ENCODE peak calls at places on chromosome 22, in six cellular contexts. B is aorta, V is EH, X is IMR-90, A is skeletal muscle cell, J is HuH-7. G is an unnamed sample.

GRCh38 chr22:48577014-48577690 is 1250.5 kb downstream of the BRD1 start:
- DNase-seq in B (no peak), V (no peak), X (no peak), A (no peak), J (no peak), G (peak; percentile 37)

GRCh38 chr22:46363611-46364321 is 28.3 kb downstream of the TRMU start:
- DNase-seq in B (no peak), V (no peak), X (no peak), A (no peak), J (no peak), G (peak; percentile 44)

GRCh38 chr22:31106001-31106571 is 1.3 kb downstream of the SELENOM start:
- DNase-seq in B (no peak), V (peak; percentile 46), X (no peak), A (no peak), J (no peak), G (no peak)

GRCh38 chr22:17829691-17830040 is 55.4 kb upstream of the BID start:
- DNase-seq in B (no peak), V (no peak), X (peak; percentile 22), A (peak; percentile 42), J (no peak), G (no peak)

GRCh38 chr22:23075525-23076216 is 5.4 kb downstream of the GNAZ start:
- DNase-seq in B (peak; percentile 61), V (peak; percentile 14), X (no peak), A (no peak), J (peak; percentile 94), G (no peak)

GRCh38 chr22:24427500-24428164 is at the start of gene ADORA2A:
- DNase-seq in B (no peak), V (no peak), X (no peak), A (no peak), J (no peak), G (peak; percentile 76)

GRCh38 chr22:27761036-27761435 is 40.5 kb downstream of the MN1 start:
- DNase-seq in B (no peak), V (no peak), X (no peak), A (no peak), J (no peak), G (no peak)

GRCh38 chr22:24429411-24430365 is 2.3 kb downstream of the ADORA2A start:
- DNase-seq in B (peak; percentile 85), V (peak; percentile 49), X (peak; percentile 22), A (no peak), J (no peak), G (peak; percentile 19)

GRCh38 chr22:30325065-30325720 is 1.5 kb downstream of the TBC1D10A start:
- DNase-seq in B (peak; percentile 61), V (peak; percentile 93), X (peak; percentile 90), A (no peak), J (no peak), G (no peak)

GRCh38 chr22:27690596-27690995 is 111.0 kb downstream of the MN1 start:
- DNase-seq in B (no peak), V (peak; percentile 16), X (no peak), A (no peak), J (no peak), G (no peak)

GRCh38 chr22:40176921-40177737 is 596 bp upstream of the TNRC6B start:
- DNase-seq in B (peak; percentile 76), V (peak; percentile 78), X (peak; percentile 71), A (no peak), J (no peak), G (no peak)

GRCh38 chr22:17969732-17970131 is 54.6 kb downstream of the MICAL3 start:
- DNase-seq in B (no peak), V (peak; percentile 98), X (peak; percentile 99), A (peak; percentile 91), J (no peak), G (no peak)

GRCh38 chr22:45072322-45072903 is 62.6 kb upstream of the PHF21B start:
- DNase-seq in B (no peak), V (peak; percentile 72), X (peak; percentile 81), A (no peak), J (no peak), G (no peak)

GRCh38 chr22:36368359-36368983 is 19.3 kb downstream of the MYH9 start:
- DNase-seq in B (no peak), V (peak; percentile 95), X (peak; percentile 78), A (no peak), J (no peak), G (no peak)

GRCh38 chr22:20606041-20606783 is 98.8 kb downstream of the MED15 start:
- DNase-seq in B (no peak), V (peak; percentile 56), X (peak; percentile 59), A (peak; percentile 6), J (peak; percentile 88), G (peak; percentile 91)

GRCh38 chr22:30611197-30611596 is 4.2 kb downstream of the TCN2 start:
- DNase-seq in B (no peak), V (peak; percentile 33), X (peak; percentile 26), A (no peak), J (no peak), G (no peak)

GRCh38 chr22:42711895-42712837 is 8.5 kb downstream of the A4GALT start:
- DNase-seq in B (no peak), V (no peak), X (no peak), A (no peak), J (no peak), G (no peak)

GRCh38 chr22:44460287-44461082 is 37.5 kb downstream of the RTL6 start:
- DNase-seq in B (no peak), V (peak; percentile 21), X (no peak), A (no peak), J (no peak), G (no peak)

GRCh38 chr22:41833369-41834004 is 582 bp downstream of the SREBF2 start:
- DNase-seq in B (peak; percentile 84), V (peak; percentile 38), X (no peak), A (no peak), J (no peak), G (peak; percentile 69)

GRCh38 chr22:19057999-19058491 is 64.2 kb downstream of the DGCR2 start:
- DNase-seq in B (no peak), V (no peak), X (no peak), A (no peak), J (no peak), G (peak; percentile 29)